ENCODE peak calls at places on chromosomes 4 and X, in seven cellular contexts. Q is small intestine; L is kidney; T is brain microvascular endothelial cell; X is left lung; R is fibroblast of lung; C is naive thymus-derived CD4-positive, alpha-beta T cell. O is an unnamed sample.
A peak's percentile ranks its signal among the peaks of the same experiment; 100 is the strongest.

GRCh38 chr4:56123547-56123946 is 174.8 kb downstream of the CEP135 start:
- DNase-seq in L (no peak), X (no peak), R (no peak), T (no peak), Q (no peak), C (no peak), O (no peak)

GRCh38 chrX:150236304-150236703 is 126.8 kb upstream of the MAMLD1 start:
- DNase-seq in T (peak; percentile 22), Q (no peak), R (peak; percentile 53), L (no peak), C (no peak), X (no peak), O (peak; percentile 46)

GRCh38 chr4:86233681-86234080 is 126.2 kb downstream of the MAPK10 start:
- DNase-seq in C (no peak), T (peak; percentile 42), X (no peak), R (peak; percentile 95), L (no peak), Q (no peak), O (no peak)

GRCh38 chr4:3062466-3062865 is 11.9 kb downstream of the HTT-AS start:
- DNase-seq in C (no peak), Q (no peak), L (no peak), X (no peak), R (peak; percentile 83), T (peak; percentile 85), O (no peak)

GRCh38 chrX:132025085-132025484 is 2.0 kb downstream of the STK26 start:
- DNase-seq in Q (no peak), L (no peak), T (no peak), X (no peak), C (no peak), R (no peak), O (no peak)

GRCh38 chr4:1154523-1155182 is 17.7 kb downstream of the SPON2 start:
- DNase-seq in T (peak; percentile 25), C (no peak), R (peak; percentile 49), Q (no peak), L (no peak), X (peak; percentile 31), O (no peak)

GRCh38 chrX:125444659-125445058 is 125.0 kb downstream of the TEX13C start:
- DNase-seq in C (no peak), T (peak; percentile 0), X (no peak), L (no peak), R (no peak), Q (no peak), O (peak; percentile 8)

GRCh38 chrX:38985375-38985774 is 184.1 kb downstream of the MID1IP1 start:
- DNase-seq in T (no peak), X (no peak), Q (no peak), R (no peak), C (peak; percentile 27), L (no peak), O (no peak)

GRCh38 chr4:155885666-155886065 is 17.8 kb upstream of the TDO2 start:
- DNase-seq in R (peak; percentile 55), T (no peak), Q (no peak), X (peak; percentile 22), L (no peak), C (no peak), O (no peak)
- H3K4me3 ChIP-seq in R (no peak overlapping the region), T (no peak overlapping the region), Q (no peak overlapping the region), X (no peak overlapping the region), L (no peak overlapping the region), C (no peak overlapping the region), O (no peak overlapping the region)

GRCh38 chrX:103418811-103419210 is 42.5 kb downstream of the BEX3 start:
- DNase-seq in C (no peak), T (no peak), R (no peak), L (no peak), Q (no peak), X (no peak), O (no peak)
- H3K36me3 ChIP-seq in C (no peaks in the 10 kb centered on the region), T (no peaks in the 10 kb centered on the region), R (no peaks in the 10 kb centered on the region), L (no peaks in the 10 kb centered on the region), Q (no peaks in the 10 kb centered on the region), X (no peaks in the 10 kb centered on the region), O (no peaks in the 10 kb centered on the region)

DNA sequence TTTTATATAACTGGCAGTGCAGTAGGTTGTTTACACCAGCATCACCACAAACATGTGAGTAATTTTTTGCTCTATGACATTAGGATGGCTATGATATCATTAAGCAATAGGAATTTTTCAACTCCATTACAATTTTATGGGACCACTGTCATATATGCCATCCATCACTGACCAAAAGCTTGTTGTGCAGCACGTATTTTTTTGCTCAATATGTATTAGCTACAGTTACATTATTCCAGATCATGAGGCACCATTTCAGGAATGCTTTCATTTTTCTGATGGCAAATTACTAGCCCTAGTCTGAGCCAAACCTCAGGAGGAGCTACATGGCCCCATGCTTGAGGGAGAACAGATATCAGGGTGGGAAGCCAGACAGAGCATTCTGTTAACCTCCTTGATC is 56.8 kb upstream of the DCLK2 start:
- DNase-seq in L (no peak), R (no peak), T (no peak), X (no peak), Q (no peak), C (no peak), O (no peak)
- H3K4me3 ChIP-seq in L (no peak overlapping the region), R (no peak overlapping the region), T (no peak overlapping the region), X (no peak overlapping the region), Q (no peak overlapping the region), C (no peak overlapping the region), O (no peak overlapping the region)

GRCh38 chrX:40061871-40062524 is 35.8 kb downstream of the BCOR start:
- DNase-seq in C (peak; percentile 60), T (no peak), Q (no peak), R (no peak), X (no peak), L (no peak), O (no peak)

GRCh38 chrX:40060356-40060845 is 37.4 kb downstream of the BCOR start:
- DNase-seq in L (no peak), X (no peak), R (no peak), Q (no peak), C (no peak), T (no peak), O (no peak)

GRCh38 chrX:40062525-40063193 is 35.1 kb downstream of the BCOR start:
- DNase-seq in R (no peak), L (no peak), Q (no peak), T (no peak), X (no peak), C (no peak), O (no peak)

GRCh38 chrX:40058719-40059118 is 39.0 kb downstream of the BCOR start:
- DNase-seq in L (peak; percentile 85), Q (peak; percentile 63), T (no peak), R (no peak), X (no peak), C (no peak), O (no peak)

GRCh38 chrX:40061005-40061404 is 36.8 kb downstream of the BCOR start:
- DNase-seq in T (no peak), R (no peak), Q (no peak), L (no peak), X (no peak), C (no peak), O (no peak)
- H3K36me3 ChIP-seq in T (no peaks in the 10 kb centered on the region), R (no peaks in the 10 kb centered on the region), Q (peaks cover 4% of the 10 kb centered on the region), L (peaks cover 6% of the 10 kb centered on the region), X (no peaks in the 10 kb centered on the region), C (peaks cover 55% of the 10 kb centered on the region), O (peaks cover 8% of the 10 kb centered on the region)

DNA sequence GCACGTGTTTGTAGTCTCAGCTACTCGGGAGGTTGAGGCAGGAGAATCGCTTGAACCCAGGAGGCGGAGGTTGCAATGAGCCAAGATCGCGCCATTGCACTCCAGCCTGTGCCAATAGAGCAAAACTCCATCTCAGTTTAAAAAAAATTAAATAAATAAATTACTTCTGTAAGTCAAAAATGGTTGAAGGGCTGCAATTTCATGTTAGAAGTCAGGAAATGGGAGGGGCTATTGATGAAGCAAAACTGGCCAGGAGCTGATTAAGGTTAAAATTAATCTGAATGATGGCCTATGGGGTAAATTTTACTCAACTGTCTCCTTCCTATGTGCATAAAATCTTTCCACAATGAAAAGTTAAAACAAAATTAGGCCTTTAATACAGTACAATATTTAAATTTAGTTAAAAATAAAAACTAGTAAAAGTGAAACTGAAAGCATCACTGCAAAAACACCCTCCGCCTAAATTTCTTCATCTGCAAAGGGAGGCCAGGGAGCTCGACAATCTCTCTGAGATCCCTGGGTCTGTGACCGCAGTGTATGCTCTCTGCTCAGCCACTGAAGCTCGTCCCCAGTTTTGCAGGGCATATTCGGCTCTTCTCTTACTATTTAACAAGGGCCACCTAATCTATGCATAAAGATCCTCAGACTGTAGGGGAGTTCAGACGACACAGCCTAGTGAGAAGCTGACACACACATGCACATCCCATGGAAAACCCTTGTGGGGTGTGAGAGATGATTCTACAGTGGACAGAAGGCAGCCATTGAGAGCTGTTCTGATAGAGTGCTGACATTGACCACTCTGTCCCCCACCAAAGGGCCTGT is 57.2 kb downstream of the IRF2 start:
- DNase-seq in L (no peak), R (no peak), C (peak; percentile 45), T (no peak), Q (peak; percentile 51), X (no peak), O (no peak)
- H3K4me3 ChIP-seq in L (no peak overlapping the region), R (peak overlapping the region; percentile 34), C (peak overlapping the region; percentile 64), T (no peak overlapping the region), Q (peak overlapping the region; percentile 13), X (no peak overlapping the region), O (no peak overlapping the region)

GRCh38 chr4:76782837-76783236 is 115.1 kb downstream of the SOWAHB start:
- DNase-seq in Q (no peak), L (no peak), C (no peak), T (peak; percentile 74), X (no peak), R (peak; percentile 92), O (no peak)
- H3K36me3 ChIP-seq in Q (peaks cover 20% of the 10 kb centered on the region), L (no peaks in the 10 kb centered on the region), C (no peaks in the 10 kb centered on the region), T (no peaks in the 10 kb centered on the region), X (no peaks in the 10 kb centered on the region), R (peaks cover 7% of the 10 kb centered on the region), O (peaks cover 11% of the 10 kb centered on the region)

GRCh38 chr4:168716411-168717129 is 219.7 kb downstream of the PALLD start:
- DNase-seq in C (no peak), T (no peak), Q (no peak), L (no peak), X (no peak), R (no peak), O (no peak)
- H3K4me3 ChIP-seq in C (no peak overlapping the region), T (no peak overlapping the region), Q (no peak overlapping the region), L (no peak overlapping the region), X (no peak overlapping the region), R (no peak overlapping the region), O (no peak overlapping the region)

O was measured in MG63.